ENCODE peak calls at places on chromosomes 1 and 21, in nine cellular contexts. F is heart left ventricle; S is left ventricle myocardium inferior; A is CD8-positive, alpha-beta memory T cell; W is mesendoderm; Y is thoracic aorta; B is stomach; G is dorsolateral prefrontal cortex; K is lung. U is an unnamed sample.

GRCh38 chr1:36151133-36151844 is 2.0 kb upstream of the TRAPPC3 start:
- DNase-seq in F (no peak), S (no peak), A (no peak), W (no peak), Y (no peak), B (no peak), G (no peak), K (no peak), U (no peak)

GRCh38 chr1:241310451-241310850 is 46.6 kb downstream of the RGS7 start:
- DNase-seq in F (no peak), S (no peak), A (no peak), W (no peak), Y (no peak), B (no peak), G (no peak), K (no peak), U (no peak)

GRCh38 chr1:197092491-197093023 is 25.5 kb upstream of the F13B start:
- DNase-seq in F (no peak), S (no peak), A (no peak), W (no peak), Y (no peak), B (no peak), G (no peak), K (no peak), U (no peak)

GRCh38 chr1:93414749-93415148 is 33.2 kb upstream of the FNBP1L start:
- DNase-seq in F (no peak), S (no peak), A (no peak), W (no peak), Y (no peak), B (no peak), G (no peak), K (no peak), U (no peak)

GRCh38 chr21:35351434-35351833 is 302.3 kb upstream of the RUNX1 start:
- DNase-seq in F (no peak), S (no peak), A (no peak), W (no peak), Y (no peak), B (no peak), G (no peak), K (no peak), U (no peak)

GRCh38 chr1:20349971-20350370 is 59.3 kb downstream of the VWA5B1 start:
- DNase-seq in F (no peak), S (no peak), A (no peak), W (no peak), Y (no peak), B (no peak), G (no peak), K (no peak), U (no peak)

GRCh38 chr1:170732262-170732595 is 68.3 kb downstream of the PRRX1 start:
- DNase-seq in F (no peak), S (no peak), A (no peak), W (no peak), Y (no peak), B (no peak), G (no peak), K (no peak), U (no peak)

GRCh38 chr1:87684194-87684593 is 355.5 kb downstream of the LMO4 start:
- DNase-seq in F (no peak), S (no peak), A (no peak), W (peak), Y (no peak), B (peak), G (peak), K (no peak), U (no peak)

GRCh38 chr1:221712198-221712684 is 29.6 kb downstream of the DUSP10 start:
- DNase-seq in F (no peak), S (no peak), A (peak), W (no peak), Y (no peak), B (no peak), G (no peak), K (no peak), U (peak)

GRCh38 chr1:6888268-6888667 is 103.0 kb downstream of the CAMTA1 start:
- DNase-seq in F (no peak), S (no peak), A (no peak), W (no peak), Y (no peak), B (no peak), G (no peak), K (no peak), U (no peak)

GRCh38 chr1:18434041-18434440 is 46.7 kb upstream of the KLHDC7A start:
- DNase-seq in F (no peak), S (no peak), A (no peak), W (no peak), Y (no peak), B (no peak), G (no peak), K (no peak), U (no peak)

GRCh38 chr1:150151291-150152181 is 1.8 kb downstream of the PLEKHO1 start:
- DNase-seq in F (peak), S (no peak), A (peak), W (no peak), Y (no peak), B (peak), G (no peak), K (no peak), U (peak)

GRCh38 chr21:43665879-43666278 is 6.5 kb downstream of the RRP1B start:
- DNase-seq in F (no peak), S (no peak), A (no peak), W (no peak), Y (no peak), B (no peak), G (no peak), K (no peak), U (no peak)

GRCh38 chr1:68174173-68175113 is 57.9 kb downstream of the WLS start:
- DNase-seq in F (no peak), S (no peak), A (no peak), W (peak), Y (peak), B (peak), G (peak), K (peak), U (no peak)

GRCh38 chr1:61224609-61225008 is 142.2 kb downstream of the NFIA start:
- DNase-seq in F (no peak), S (no peak), A (no peak), W (no peak), Y (no peak), B (no peak), G (no peak), K (no peak), U (no peak)

GRCh38 chr1:216926681-216927080 is 203.5 kb upstream of the ESRRG start:
- DNase-seq in F (no peak), S (no peak), A (no peak), W (peak), Y (no peak), B (no peak), G (no peak), K (no peak), U (no peak)

GRCh38 chr1:111404588-111404987 is 22.9 kb downstream of the OVGP1 start:
- DNase-seq in F (no peak), S (no peak), A (no peak), W (no peak), Y (no peak), B (no peak), G (no peak), K (no peak), U (no peak)

GRCh38 chr1:218496561-218496960 is 151.4 kb downstream of the TGFB2 start:
- DNase-seq in F (no peak), S (no peak), A (no peak), W (peak), Y (peak), B (no peak), G (no peak), K (no peak), U (no peak)

GRCh38 chr1:194369060-194369459 is 1182.6 kb upstream of the B3GALT2 start:
- DNase-seq in F (no peak), S (no peak), A (no peak), W (no peak), Y (no peak), B (no peak), G (no peak), K (no peak), U (no peak)

GRCh38 chr1:185733818-185734709 is at the start of gene HMCN1:
- DNase-seq in F (peak), S (peak), A (peak), W (peak), Y (peak), B (peak), G (peak), K (peak), U (peak)

GRCh38 chr1:153441238-153441755 is 19.2 kb downstream of the S100A7 start:
- DNase-seq in F (no peak), S (no peak), A (no peak), W (no peak), Y (no peak), B (no peak), G (no peak), K (no peak), U (no peak)

GRCh38 chr1:37621326-37621870 is 13.3 kb downstream of the RSPO1 start:
- DNase-seq in F (no peak), S (no peak), A (no peak), W (no peak), Y (no peak), B (no peak), G (no peak), K (no peak), U (no peak)

GRCh38 chr1:5616366-5617178 is 375.7 kb downstream of the NPHP4 start:
- DNase-seq in F (no peak), S (no peak), A (no peak), W (no peak), Y (no peak), B (no peak), G (no peak), K (no peak), U (no peak)

GRCh38 chr1:179424610-179425009 is 58.8 kb downstream of the AXDND1 start:
- DNase-seq in F (no peak), S (no peak), A (no peak), W (no peak), Y (no peak), B (no peak), G (no peak), K (no peak), U (no peak)

DNA sequence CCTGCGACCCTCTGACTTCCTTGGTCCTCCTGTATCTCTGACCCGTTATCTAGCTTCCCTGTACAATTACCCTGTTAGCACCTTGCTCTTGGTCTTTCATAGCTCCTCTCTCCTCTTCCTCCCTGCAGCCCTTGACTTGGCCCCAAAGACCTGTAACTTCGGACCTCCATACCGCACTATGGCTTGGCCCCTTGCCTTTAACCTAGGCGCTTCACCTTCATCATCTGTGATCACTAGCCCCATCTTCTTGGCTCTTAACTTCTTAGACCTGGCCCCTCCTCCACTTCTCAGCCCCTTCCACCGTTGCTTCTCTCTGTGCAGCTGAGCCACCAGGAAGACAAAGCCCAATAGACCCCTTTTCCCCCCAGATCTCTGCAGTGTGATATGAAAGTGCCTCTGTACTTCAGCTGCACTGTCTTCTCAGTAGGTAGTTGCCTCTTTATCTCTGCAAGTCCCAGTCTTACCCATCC is 733 bp downstream of the ZNF691 start:
- DNase-seq in F (no peak), S (no peak), A (no peak), W (no peak), Y (no peak), B (no peak), G (no peak), K (no peak), U (no peak)
- H3K27ac ChIP-seq in F (peak), S (peak), A (peak), W (no peak), Y (peak), B (peak), G (peak), K (peak), U (peak)

GRCh38 chr1:89907669-89908293 is 86.9 kb downstream of the LRRC8D start:
- DNase-seq in F (no peak), S (no peak), A (no peak), W (peak), Y (no peak), B (no peak), G (no peak), K (no peak), U (no peak)

GRCh38 chr1:89906088-89906487 is 85.3 kb downstream of the LRRC8D start:
- DNase-seq in F (no peak), S (no peak), A (no peak), W (no peak), Y (no peak), B (no peak), G (no peak), K (no peak), U (no peak)

GRCh38 chr1:89904219-89904980 is 83.6 kb downstream of the LRRC8D start:
- DNase-seq in F (no peak), S (no peak), A (no peak), W (no peak), Y (no peak), B (no peak), G (no peak), K (no peak), U (no peak)

GRCh38 chr1:89908294-89908992 is 86.5 kb upstream of the ZNF326 start:
- DNase-seq in F (no peak), S (no peak), A (no peak), W (no peak), Y (no peak), B (no peak), G (no peak), K (no peak), U (no peak)

GRCh38 chr1:89905391-89906058 is 84.7 kb downstream of the LRRC8D start:
- DNase-seq in F (no peak), S (no peak), A (no peak), W (peak), Y (no peak), B (no peak), G (no peak), K (no peak), U (no peak)
- H3K27ac ChIP-seq in F (no peak), S (peak), A (peak), W (peak), Y (no peak), B (no peak), G (peak), K (no peak), U (no peak)

DNA sequence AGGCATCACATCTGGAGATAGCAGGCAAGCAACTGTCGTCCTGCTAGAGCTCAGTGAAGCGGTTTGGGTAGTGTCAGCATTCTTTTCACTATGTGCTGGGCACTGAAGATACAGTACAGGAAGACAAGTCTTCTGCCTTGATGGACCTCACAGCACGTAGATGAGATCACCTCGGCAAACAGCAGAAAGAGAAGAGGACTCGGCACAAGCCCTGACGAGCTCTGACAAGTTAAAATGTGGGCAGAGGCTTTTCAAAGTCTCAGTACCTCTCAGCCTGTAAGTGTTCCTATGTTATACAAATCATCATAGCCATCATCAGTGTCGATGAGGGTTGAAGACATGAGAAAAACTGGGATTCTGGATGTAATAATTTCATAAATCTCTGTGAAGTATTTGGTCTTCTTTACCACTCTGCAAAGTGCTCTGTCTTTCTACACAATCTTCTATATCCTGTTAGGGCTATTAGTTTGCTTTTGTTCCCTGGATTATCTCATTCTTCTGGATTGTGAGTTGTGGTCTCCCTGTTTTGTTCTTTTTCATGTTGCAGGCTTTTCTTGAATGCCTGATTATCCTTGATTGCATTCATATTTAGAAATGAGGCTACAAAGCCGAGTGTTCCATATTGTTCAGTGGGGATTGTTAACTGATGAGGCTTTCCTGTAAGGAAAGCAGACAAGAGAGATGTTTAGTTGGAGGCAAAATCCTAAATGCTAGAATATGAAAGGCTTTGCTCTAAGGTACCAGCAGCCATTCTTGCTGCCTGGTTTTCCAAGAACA is 24.2 kb downstream of the MAEL start:
- DNase-seq in F (no peak), S (no peak), A (no peak), W (no peak), Y (no peak), B (no peak), G (no peak), K (no peak), U (no peak)
- H3K27ac ChIP-seq in F (no peak), S (no peak), A (no peak), W (no peak), Y (no peak), B (no peak), G (no peak), K (no peak), U (no peak)

GRCh38 chr1:54971317-54971791 is 9.1 kb upstream of the TMEM61 start:
- DNase-seq in F (no peak), S (no peak), A (no peak), W (no peak), Y (no peak), B (no peak), G (no peak), K (no peak), U (no peak)
- H3K27ac ChIP-seq in F (no peak), S (no peak), A (no peak), W (no peak), Y (no peak), B (no peak), G (no peak), K (no peak), U (no peak)

GRCh38 chr1:8763888-8764287 is 53.6 kb downstream of the RERE start:
- DNase-seq in F (no peak), S (no peak), A (no peak), W (peak), Y (no peak), B (no peak), G (no peak), K (no peak), U (no peak)
- H3K27ac ChIP-seq in F (no peak), S (no peak), A (no peak), W (no peak), Y (no peak), B (no peak), G (no peak), K (no peak), U (no peak)

DNA sequence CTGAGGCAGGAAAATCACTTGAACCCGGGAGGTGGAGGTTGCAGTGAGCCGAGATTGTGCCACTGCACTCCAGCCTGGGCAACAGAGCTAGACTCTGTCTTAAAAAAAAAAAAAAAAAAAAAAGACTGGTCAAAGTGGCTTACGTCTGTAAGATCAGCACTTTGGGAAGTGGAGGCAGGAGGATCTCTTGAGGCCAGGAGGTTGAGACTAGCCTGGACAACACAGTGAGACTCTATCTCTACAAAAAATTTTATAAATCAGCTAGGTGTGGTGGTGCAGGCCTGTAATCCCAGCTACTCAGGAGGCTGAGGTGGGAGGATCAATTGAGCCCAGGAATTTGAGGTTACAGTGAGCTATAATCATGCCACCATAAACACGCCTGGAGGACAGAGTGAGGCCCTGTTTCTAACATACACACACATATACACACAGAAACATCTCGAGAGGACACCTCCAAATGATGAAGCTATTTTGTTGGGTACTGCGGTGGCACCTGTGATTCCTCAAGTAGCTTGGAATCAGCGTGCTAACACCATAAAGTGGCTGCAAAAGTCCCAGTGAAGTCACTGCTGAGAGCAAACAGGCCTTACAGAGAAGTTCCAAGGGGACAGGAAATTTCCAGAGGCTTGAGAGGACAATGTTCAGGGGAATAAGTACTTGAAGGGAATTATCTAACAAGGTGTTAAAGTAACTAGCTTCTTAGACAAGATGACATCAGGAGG is 1.4 kb downstream of the NADK start:
- DNase-seq in F (no peak), S (no peak), A (no peak), W (peak), Y (no peak), B (no peak), G (no peak), K (no peak), U (no peak)
- H3K27ac ChIP-seq in F (peak), S (peak), A (peak), W (no peak), Y (peak), B (peak), G (peak), K (peak), U (no peak)

U was measured in effector memory CD4-positive, alpha-beta T cell.